ENCODE peak calls at places on chromosomes 11 and 22, in seven cellular contexts. J is AG04449; Y is effector memory CD4-positive, alpha-beta T cell; C is CD4-positive, alpha-beta memory T cell; Q is AG09309; T is cardiac fibroblast; K is tibial artery. Z is an unnamed sample.

GRCh38 chr11:61913699-61914395 is 3.5 kb downstream of the RAB3IL1 start:
- DNase-seq in J (no peak), K (no peak), Q (no peak), Y (no peak), C (no peak), T (no peak), Z (no peak)

GRCh38 chr11:33802414-33802950 is 28.2 kb upstream of the FBXO3 start:
- DNase-seq in C (no peak), Y (no peak), K (peak; percentile 66), Q (peak; percentile 60), J (peak; percentile 37), T (peak; percentile 86), Z (peak; percentile 85)

GRCh38 chr11:35550374-35551036 is 25.1 kb upstream of the PAMR1 start:
- DNase-seq in Q (no peak), K (no peak), C (no peak), Y (no peak), J (no peak), T (no peak), Z (no peak)

GRCh38 chr22:31233001-31233400 is 20.9 kb downstream of the LIMK2 start:
- DNase-seq in C (no peak), K (no peak), J (no peak), Y (no peak), T (no peak), Q (no peak), Z (no peak)

GRCh38 chr11:69460540-69461257 is 20.8 kb upstream of the LINC01488 start:
- DNase-seq in K (no peak), Y (no peak), Q (peak; percentile 65), T (peak; percentile 50), C (no peak), J (no peak), Z (peak; percentile 28)

GRCh38 chr11:85685820-85686459 is at the start of gene CCDC89:
- DNase-seq in K (peak; percentile 91), C (no peak), J (peak; percentile 58), Y (no peak), Q (peak; percentile 73), T (peak; percentile 97), Z (peak; percentile 96)

GRCh38 chr11:19367051-19367709 is 126.4 kb upstream of the E2F8 start:
- DNase-seq in C (no peak), T (peak; percentile 53), Q (no peak), Y (no peak), J (peak; percentile 26), K (no peak), Z (peak; percentile 42)

GRCh38 chr11:15807827-15808226 is 548.5 kb downstream of the SOX6 start:
- DNase-seq in C (no peak), J (no peak), Q (no peak), T (no peak), K (no peak), Y (no peak), Z (no peak)

GRCh38 chr22:23818541-23818940 is 20.3 kb downstream of the DERL3 start:
- DNase-seq in Q (no peak), Y (no peak), C (no peak), K (no peak), T (no peak), J (no peak), Z (no peak)

GRCh38 chr11:130428271-130428670 is at the start of gene ADAMTS8:
- DNase-seq in T (no peak), K (no peak), Q (no peak), J (no peak), C (no peak), Y (no peak), Z (no peak)

GRCh38 chr11:61955031-61955415 is 4.9 kb downstream of the BEST1 start:
- DNase-seq in Y (no peak), Q (peak; percentile 72), T (peak; percentile 92), C (no peak), K (peak; percentile 88), J (no peak), Z (no peak)

DNA sequence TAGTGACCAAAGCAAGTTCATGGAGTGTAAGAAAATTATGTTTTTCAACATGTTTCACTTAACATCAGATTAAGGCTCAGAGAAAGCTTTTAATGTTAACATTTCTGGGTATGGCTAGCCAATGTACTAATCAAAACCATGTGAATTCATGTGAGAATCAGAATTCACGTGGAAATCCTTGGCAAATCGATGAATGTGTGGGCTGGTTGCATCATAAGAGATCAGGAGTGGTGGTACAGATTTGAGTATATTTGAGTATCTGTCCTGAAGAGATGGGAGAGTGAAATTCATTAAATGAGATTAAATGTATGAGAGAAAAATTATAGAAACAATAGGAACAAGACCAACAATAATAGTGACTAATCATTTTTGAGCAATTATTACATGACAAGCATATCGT is 638.6 kb upstream of the ANO5 start:
- DNase-seq in Q (no peak), T (no peak), J (no peak), Y (no peak), C (no peak), K (no peak), Z (no peak)
- H3K4me3 ChIP-seq in Q (no peak overlapping the region), T (no peak overlapping the region), J (no peak overlapping the region), Y (no peak overlapping the region), C (no peak overlapping the region), K (no peak overlapping the region), Z (no peak overlapping the region)

GRCh38 chr11:82759649-82760048 is 26.0 kb upstream of the FAM181B start:
- DNase-seq in C (no peak), Q (no peak), K (no peak), J (no peak), Y (no peak), T (no peak), Z (no peak)

GRCh38 chr11:82767123-82767522 is 33.5 kb upstream of the FAM181B start:
- DNase-seq in Y (no peak), C (no peak), T (no peak), K (no peak), Q (no peak), J (no peak), Z (no peak)

GRCh38 chr11:82763167-82763566 is 29.5 kb upstream of the FAM181B start:
- DNase-seq in C (no peak), Y (no peak), Q (no peak), J (no peak), K (no peak), T (no peak), Z (no peak)

GRCh38 chr11:82765466-82766034 is 31.9 kb upstream of the FAM181B start:
- DNase-seq in Y (no peak), T (no peak), Q (no peak), C (no peak), K (no peak), J (no peak), Z (no peak)
- H3K4me3 ChIP-seq in Y (no peak overlapping the region), T (no peak overlapping the region), Q (no peak overlapping the region), C (no peak overlapping the region), K (no peak overlapping the region), J (no peak overlapping the region), Z (no peak overlapping the region)

DNA sequence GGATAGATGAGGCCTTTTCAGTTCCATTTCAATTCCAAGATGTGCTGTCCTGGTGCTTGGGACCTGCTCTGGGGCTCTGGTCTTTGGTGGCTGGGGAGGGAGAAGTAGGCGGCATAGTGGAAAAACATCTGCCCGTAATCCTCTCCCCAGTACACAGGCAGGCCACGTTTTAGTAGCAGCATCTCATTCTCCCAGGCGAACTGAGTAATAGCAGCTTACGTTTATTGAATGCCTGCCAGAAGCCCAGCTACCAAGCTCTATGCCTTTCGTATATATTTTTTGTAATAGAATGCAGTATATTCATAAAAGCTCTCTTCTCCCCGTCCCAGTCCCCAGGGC is 11.4 kb downstream of the ACO2 start:
- DNase-seq in C (no peak), Q (no peak), J (peak; percentile 67), K (no peak), T (peak; percentile 50), Y (no peak), Z (peak; percentile 66)
- H3K4me3 ChIP-seq in C (no peak overlapping the region), Q (no peak overlapping the region), J (no peak overlapping the region), K (no peak overlapping the region), T (no peak overlapping the region), Y (no peak overlapping the region), Z (no peak overlapping the region)

GRCh38 chr11:65778431-65778900 is 2.3 kb downstream of the AP5B1 start:
- DNase-seq in C (no peak), Q (no peak), T (no peak), Y (no peak), J (no peak), K (peak; percentile 65), Z (no peak)

GRCh38 chr11:65776710-65777141 is 4.0 kb downstream of the AP5B1 start:
- DNase-seq in C (no peak), Q (no peak), J (no peak), K (no peak), Y (no peak), T (no peak), Z (no peak)

GRCh38 chr11:65778901-65779668 is 1.7 kb downstream of the AP5B1 start:
- DNase-seq in K (peak; percentile 63), Y (no peak), T (no peak), C (no peak), J (no peak), Q (no peak), Z (no peak)

GRCh38 chr11:65777241-65777640 is 3.5 kb downstream of the AP5B1 start:
- DNase-seq in C (no peak), K (peak; percentile 35), T (no peak), Q (no peak), J (no peak), Y (no peak), Z (no peak)

DNA sequence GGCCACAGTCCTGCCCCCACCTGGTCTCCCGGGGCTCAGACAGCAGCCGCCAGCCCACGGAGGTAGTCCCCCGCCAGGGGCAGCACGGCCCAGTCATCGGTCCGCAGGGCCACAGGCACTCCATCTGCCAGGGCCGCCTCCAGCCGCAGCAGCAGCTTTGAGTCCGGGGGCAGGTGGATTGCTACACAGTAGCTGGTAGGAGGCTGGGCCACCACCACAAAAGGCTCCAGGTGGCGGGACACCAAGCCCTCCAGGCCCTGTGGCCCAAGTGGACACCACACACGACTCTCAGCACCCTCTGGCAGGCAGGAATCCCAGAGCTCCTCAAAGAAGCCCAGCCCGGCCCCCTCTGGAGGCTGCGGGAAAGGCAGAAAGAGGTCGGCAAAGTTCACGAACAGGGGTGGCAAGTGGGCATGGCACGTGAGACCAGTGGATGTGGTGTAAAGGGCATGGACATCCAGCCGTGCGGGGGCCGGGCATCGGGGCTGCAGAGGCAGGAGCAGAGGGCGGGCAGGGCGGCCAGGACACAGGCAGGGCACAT is 2.9 kb downstream of the AP5B1 start:
- DNase-seq in C (no peak), T (no peak), J (no peak), K (no peak), Q (no peak), Y (no peak), Z (no peak)
- H3K4me3 ChIP-seq in C (no peak overlapping the region), T (no peak overlapping the region), J (no peak overlapping the region), K (no peak overlapping the region), Q (no peak overlapping the region), Y (no peak overlapping the region), Z (no peak overlapping the region)

Z was measured in astrocyte of the cerebellum.